ENCODE peak calls at places on chromosomes 3 and 15, in eight cellular contexts. U is HepG2; O is mammary epithelial cell; F is CD4-positive, CD25-positive, alpha-beta regulatory T cell; L is stomach; C is CD4-positive, alpha-beta memory T cell; N is MM.1S; H is psoas muscle. Y is an unnamed sample. For H3K4me1 and H3K36me3, the result is how much of the 10 kb centered on the place peaks cover.

GRCh38 chr15:98177950-98178848 is 217.7 kb downstream of the ARRDC4 start:
- DNase-seq in U (peak), O (peak), F (peak), L (peak), C (peak), N (peak), H (no peak), Y (peak)

GRCh38 chr15:92797168-92798052 is 102.7 kb upstream of the CHD2 start:
- DNase-seq in U (peak), O (peak), F (peak), L (no peak), C (peak), N (peak), H (no peak), Y (peak)

GRCh38 chr15:22978691-22979068 is 1.5 kb downstream of the CYFIP1 start:
- DNase-seq in U (no peak), O (no peak), F (no peak), L (no peak), C (no peak), N (no peak), H (no peak), Y (no peak)

GRCh38 chr15:48086582-48086981 is 34.2 kb upstream of the SLC24A5 start:
- DNase-seq in U (no peak), O (no peak), F (no peak), L (no peak), C (no peak), N (no peak), H (no peak), Y (no peak)

GRCh38 chr3:115986555-115987207 is 363.4 kb downstream of the GAP43 start:
- DNase-seq in U (peak), O (peak), F (no peak), L (no peak), C (no peak), N (no peak), H (no peak), Y (no peak)

GRCh38 chr15:31159837-31160236 is 58.3 kb upstream of the TRPM1 start:
- DNase-seq in U (no peak), O (no peak), F (no peak), L (no peak), C (no peak), N (no peak), H (no peak), Y (no peak)

GRCh38 chr15:38090648-38091047 is 156.2 kb downstream of the TMCO5A start:
- DNase-seq in U (no peak), O (no peak), F (no peak), L (no peak), C (no peak), N (no peak), H (no peak), Y (no peak)

GRCh38 chr15:51796777-51797474 is 32.5 kb upstream of the TMOD3 start:
- DNase-seq in U (peak), O (no peak), F (no peak), L (no peak), C (no peak), N (no peak), H (no peak), Y (no peak)

GRCh38 chr3:192727032-192727847 is at the start of gene FGF12:
- DNase-seq in U (peak), O (peak), F (peak), L (peak), C (no peak), N (peak), H (peak), Y (peak)

GRCh38 chr15:68550498-68551295 is 28.1 kb upstream of the CORO2B start:
- DNase-seq in U (peak), O (peak), F (peak), L (peak), C (peak), N (peak), H (peak), Y (peak)

GRCh38 chr3:87088984-87089841 is 98.3 kb upstream of the VGLL3 start:
- DNase-seq in U (no peak), O (peak), F (peak), L (peak), C (peak), N (no peak), H (peak), Y (peak)

GRCh38 chr3:132134611-132135010 is 99.8 kb upstream of the CPNE4 start:
- DNase-seq in U (no peak), O (peak), F (no peak), L (no peak), C (no peak), N (no peak), H (no peak), Y (no peak)

GRCh38 chr15:74901612-74902063 is 5.0 kb downstream of the FAM219B start:
- DNase-seq in U (peak), O (no peak), F (peak), L (peak), C (peak), N (peak), H (peak), Y (peak)

GRCh38 chr15:70636540-70637165 is 126.7 kb downstream of the UACA start:
- DNase-seq in U (peak), O (peak), F (no peak), L (no peak), C (no peak), N (no peak), H (no peak), Y (no peak)

GRCh38 chr3:47912006-47912504 is 104.2 kb downstream of the MAP4 start:
- DNase-seq in U (no peak), O (no peak), F (no peak), L (no peak), C (no peak), N (no peak), H (no peak), Y (no peak)

GRCh38 chr3:55790596-55791350 is 303.7 kb upstream of the WNT5A start:
- DNase-seq in U (no peak), O (no peak), F (no peak), L (no peak), C (no peak), N (no peak), H (no peak), Y (no peak)

GRCh38 chr3:58168498-58168897 is 42.3 kb downstream of the DNASE1L3 start:
- DNase-seq in U (peak), O (no peak), F (no peak), L (no peak), C (no peak), N (no peak), H (no peak), Y (no peak)
- H3K4me1 ChIP-seq in U (half or more), O (under half), F (under half), L (half or more), C (under half), N (under half), H (under half), Y (under half)

GRCh38 chr15:62109457-62109856 is 42.7 kb downstream of the C2CD4A start:
- DNase-seq in U (no peak), O (no peak), F (no peak), L (no peak), C (no peak), N (no peak), H (no peak), Y (no peak)

GRCh38 chr15:62115847-62116246 is 49.1 kb downstream of the C2CD4A start:
- DNase-seq in U (peak), O (no peak), F (no peak), L (no peak), C (no peak), N (no peak), H (no peak), Y (no peak)

GRCh38 chr15:62110000-62110851 is 43.4 kb downstream of the C2CD4A start:
- DNase-seq in U (no peak), O (peak), F (no peak), L (no peak), C (no peak), N (no peak), H (peak), Y (no peak)

GRCh38 chr15:62112051-62112450 is 45.3 kb downstream of the C2CD4A start:
- DNase-seq in U (no peak), O (peak), F (no peak), L (no peak), C (no peak), N (no peak), H (no peak), Y (no peak)

DNA sequence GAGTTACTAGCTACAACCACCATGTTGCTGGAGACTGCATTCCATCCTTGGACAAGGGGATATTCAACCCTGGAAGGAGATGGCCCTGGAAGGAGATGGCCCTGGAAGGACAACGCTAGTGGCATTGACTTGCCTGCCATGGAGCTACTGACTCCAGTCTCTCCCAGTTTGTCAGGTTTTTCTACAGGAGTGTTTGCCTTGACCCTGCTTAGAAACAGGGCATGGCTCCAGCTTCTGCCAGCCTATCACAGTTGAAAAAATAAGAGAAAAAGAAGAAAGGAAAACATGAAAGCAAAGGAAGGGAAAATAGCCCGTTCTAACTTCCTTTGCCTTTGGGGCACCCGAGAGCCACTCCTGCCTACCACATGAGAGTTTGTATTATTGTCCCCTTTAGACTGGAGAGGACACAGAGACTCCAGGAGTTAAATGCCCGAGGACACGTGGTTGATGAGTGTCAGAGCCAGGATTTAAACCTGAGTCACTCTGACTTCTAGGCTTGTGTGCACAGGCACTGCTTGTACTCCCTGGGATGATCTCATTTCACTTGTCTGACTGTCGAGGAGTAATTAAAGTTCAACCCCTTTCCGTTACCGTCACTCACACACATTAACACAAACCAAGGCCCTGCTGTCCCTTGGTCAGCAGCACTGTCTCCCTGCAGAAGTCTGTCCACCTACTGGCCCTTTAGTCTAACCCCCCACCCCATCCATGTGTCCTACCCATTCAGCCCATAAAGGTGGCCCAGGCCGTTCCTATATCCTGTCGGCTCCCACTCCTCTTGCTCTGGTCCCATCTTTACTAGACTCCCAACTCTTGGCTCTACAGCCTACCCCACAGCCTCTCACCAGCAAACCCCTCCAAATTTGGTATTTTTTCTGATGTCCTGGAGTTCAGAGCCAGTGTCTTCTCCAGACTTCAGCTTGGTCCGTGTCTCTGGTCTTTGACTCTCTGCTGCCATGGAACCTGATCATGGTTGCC is 46.1 kb downstream of the C2CD4A start:
- DNase-seq in U (peak), O (peak), F (no peak), L (peak), C (no peak), N (no peak), H (no peak), Y (peak)
- H3K36me3 ChIP-seq in U (under half), O (under half), F (under half), L (under half), C (under half), N (under half), H (under half), Y (under half)

DNA sequence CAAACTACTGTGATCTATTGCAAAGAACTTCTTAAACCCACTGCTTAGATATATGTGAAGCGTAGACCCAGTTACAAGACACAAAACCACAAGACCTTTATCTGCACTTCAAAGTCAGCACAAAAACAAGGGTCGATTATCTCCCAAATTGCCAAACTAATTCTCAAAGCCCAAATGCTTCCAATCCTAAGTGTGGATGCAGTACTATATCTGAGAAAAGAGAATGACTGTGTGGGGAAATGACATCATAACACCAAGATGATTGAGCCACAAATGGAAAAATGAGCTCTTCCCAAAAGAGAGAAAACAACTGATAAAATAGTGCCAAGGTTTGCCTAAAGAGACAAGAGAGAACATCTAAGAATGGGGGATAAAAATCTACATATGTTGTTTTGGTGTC is 86.2 kb downstream of the MEIS2 start:
- DNase-seq in U (no peak), O (no peak), F (no peak), L (no peak), C (no peak), N (no peak), H (no peak), Y (no peak)
- H3K27ac ChIP-seq in U (no peak), O (no peak), F (no peak), L (peak), C (no peak), N (no peak), H (no peak), Y (no peak)

GRCh38 chr3:148459931-148460513 is 237.7 kb upstream of the AGTR1 start:
- DNase-seq in U (no peak), O (no peak), F (peak), L (no peak), C (no peak), N (peak), H (no peak), Y (no peak)
- H3K4me1 ChIP-seq in U (under half), O (under half), F (under half), L (under half), C (under half), N (under half), H (under half), Y (under half)

GRCh38 chr15:45407786-45408185 is 29.4 kb upstream of the GATM start:
- DNase-seq in U (no peak), O (no peak), F (no peak), L (no peak), C (no peak), N (no peak), H (no peak), Y (no peak)

GRCh38 chr15:45414215-45414885 is 36.0 kb upstream of the GATM start:
- DNase-seq in U (no peak), O (no peak), F (peak), L (no peak), C (no peak), N (no peak), H (no peak), Y (no peak)

DNA sequence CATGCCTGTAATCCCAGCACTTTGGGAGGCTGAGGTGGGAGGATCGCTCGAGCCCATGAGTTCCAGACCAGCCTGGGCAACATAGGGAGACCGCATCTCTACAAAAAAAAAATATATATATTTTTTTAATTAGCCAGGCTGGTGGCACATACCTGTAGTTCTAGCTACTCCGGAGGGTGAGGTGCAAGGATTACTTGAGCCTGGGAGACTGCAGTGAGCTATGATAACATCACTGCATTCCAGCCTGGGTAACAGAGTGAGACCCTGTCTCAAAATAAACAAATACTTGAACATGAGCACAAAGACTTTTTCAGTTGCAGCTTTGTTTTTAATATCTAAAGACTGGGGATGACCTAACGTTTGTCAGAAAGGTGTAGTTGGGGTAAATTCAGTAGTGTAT is 31.3 kb upstream of the GATM start:
- DNase-seq in U (no peak), O (no peak), F (no peak), L (no peak), C (no peak), N (no peak), H (no peak), Y (no peak)
- H3K36me3 ChIP-seq in U (under half), O (under half), F (half or more), L (half or more), C (under half), N (under half), H (under half), Y (under half)

GRCh38 chr15:64843996-64844395 is 2.3 kb downstream of the PLEKHO2 start:
- DNase-seq in U (no peak), O (no peak), F (no peak), L (no peak), C (no peak), N (no peak), H (no peak), Y (no peak)
- H3K27ac ChIP-seq in U (no peak), O (no peak), F (peak), L (peak), C (peak), N (peak), H (peak), Y (peak)

GRCh38 chr15:76204558-76204845 is 106.8 kb downstream of the ETFA start:
- DNase-seq in U (no peak), O (no peak), F (no peak), L (no peak), C (no peak), N (no peak), H (no peak), Y (no peak)
- H3K4me1 ChIP-seq in U (under half), O (under half), F (under half), L (under half), C (under half), N (under half), H (under half), Y (under half)